ENCODE peak calls at places on chromosomes 6 and 20, in eight cellular contexts. One of them, this sample, is unnamed.

GRCh38 chr20:37912874-37913273 is 9.9 kb downstream of the VSTM2L start:
- DNase-seq in endothelial cell: no peak
- DNase-seq in keratinocyte: no peak
- DNase-seq in B cell: no peak
- DNase-seq in stimulated activated CD4-positive, alpha-beta T cell treated with anti-CD3 and anti-CD28 coated beads, Interleukin-4, amount 100 ng/mL, for 24 hours: no peak
- DNase-seq in NCI-H460: no peak
- DNase-seq in ELF-1: no peak
- DNase-seq in epithelial cell of proximal tubule: no peak
- DNase-seq in this sample: no peak

GRCh38 chr6:168188974-168189678 is 110.1 kb upstream of the FRMD1 start:
- DNase-seq in endothelial cell: no peak
- DNase-seq in keratinocyte: no peak
- DNase-seq in B cell: no peak
- DNase-seq in stimulated activated CD4-positive, alpha-beta T cell treated with anti-CD3 and anti-CD28 coated beads, Interleukin-4, amount 100 ng/mL, for 24 hours: no peak
- DNase-seq in NCI-H460: no peak
- DNase-seq in ELF-1: no peak
- DNase-seq in epithelial cell of proximal tubule: no peak
- DNase-seq in this sample: no peak

GRCh38 chr6:37048851-37049734 is 43.6 kb downstream of the FGD2 start:
- DNase-seq in endothelial cell: no peak
- DNase-seq in keratinocyte: no peak
- DNase-seq in B cell: peak; percentile 88
- DNase-seq in stimulated activated CD4-positive, alpha-beta T cell treated with anti-CD3 and anti-CD28 coated beads, Interleukin-4, amount 100 ng/mL, for 24 hours: peak; percentile 82
- DNase-seq in NCI-H460: no peak
- DNase-seq in ELF-1: no peak
- DNase-seq in epithelial cell of proximal tubule: no peak
- DNase-seq in this sample: peak; percentile 93

GRCh38 chr6:161272600-161273355 is 1.1 kb downstream of the AGPAT4 start:
- DNase-seq in endothelial cell: peak; percentile 58
- DNase-seq in keratinocyte: no peak
- DNase-seq in B cell: no peak
- DNase-seq in stimulated activated CD4-positive, alpha-beta T cell treated with anti-CD3 and anti-CD28 coated beads, Interleukin-4, amount 100 ng/mL, for 24 hours: no peak
- DNase-seq in NCI-H460: no peak
- DNase-seq in ELF-1: no peak
- DNase-seq in epithelial cell of proximal tubule: no peak
- DNase-seq in this sample: no peak

GRCh38 chr20:41278936-41279335 is 38.6 kb downstream of the ZHX3 start:
- DNase-seq in endothelial cell: no peak
- DNase-seq in keratinocyte: no peak
- DNase-seq in B cell: no peak
- DNase-seq in stimulated activated CD4-positive, alpha-beta T cell treated with anti-CD3 and anti-CD28 coated beads, Interleukin-4, amount 100 ng/mL, for 24 hours: no peak
- DNase-seq in NCI-H460: no peak
- DNase-seq in ELF-1: no peak
- DNase-seq in epithelial cell of proximal tubule: no peak
- DNase-seq in this sample: no peak

GRCh38 chr6:135921176-135921575 is 69.7 kb downstream of the PDE7B start:
- DNase-seq in endothelial cell: no peak
- DNase-seq in keratinocyte: no peak
- DNase-seq in B cell: no peak
- DNase-seq in stimulated activated CD4-positive, alpha-beta T cell treated with anti-CD3 and anti-CD28 coated beads, Interleukin-4, amount 100 ng/mL, for 24 hours: no peak
- DNase-seq in NCI-H460: no peak
- DNase-seq in ELF-1: no peak
- DNase-seq in epithelial cell of proximal tubule: no peak
- DNase-seq in this sample: no peak

GRCh38 chr20:41506192-41506915 is 111.8 kb downstream of the CHD6 start:
- DNase-seq in endothelial cell: no peak
- DNase-seq in keratinocyte: no peak
- DNase-seq in B cell: no peak
- DNase-seq in stimulated activated CD4-positive, alpha-beta T cell treated with anti-CD3 and anti-CD28 coated beads, Interleukin-4, amount 100 ng/mL, for 24 hours: no peak
- DNase-seq in NCI-H460: no peak
- DNase-seq in ELF-1: no peak
- DNase-seq in epithelial cell of proximal tubule: no peak
- DNase-seq in this sample: no peak

GRCh38 chr6:114284281-114284680 is 58.5 kb downstream of the HS3ST5 start:
- DNase-seq in endothelial cell: no peak
- DNase-seq in keratinocyte: no peak
- DNase-seq in B cell: no peak
- DNase-seq in stimulated activated CD4-positive, alpha-beta T cell treated with anti-CD3 and anti-CD28 coated beads, Interleukin-4, amount 100 ng/mL, for 24 hours: no peak
- DNase-seq in NCI-H460: no peak
- DNase-seq in ELF-1: no peak
- DNase-seq in epithelial cell of proximal tubule: no peak
- DNase-seq in this sample: no peak

GRCh38 chr6:100620085-100620484 is 155.4 kb upstream of the SIM1 start:
- DNase-seq in endothelial cell: no peak
- DNase-seq in keratinocyte: no peak
- DNase-seq in B cell: no peak
- DNase-seq in stimulated activated CD4-positive, alpha-beta T cell treated with anti-CD3 and anti-CD28 coated beads, Interleukin-4, amount 100 ng/mL, for 24 hours: no peak
- DNase-seq in NCI-H460: no peak
- DNase-seq in ELF-1: no peak
- DNase-seq in epithelial cell of proximal tubule: no peak
- DNase-seq in this sample: no peak

GRCh38 chr20:4300921-4301320 is 285.6 kb upstream of the RNF24 start:
- DNase-seq in endothelial cell: no peak
- DNase-seq in keratinocyte: no peak
- DNase-seq in B cell: no peak
- DNase-seq in stimulated activated CD4-positive, alpha-beta T cell treated with anti-CD3 and anti-CD28 coated beads, Interleukin-4, amount 100 ng/mL, for 24 hours: no peak
- DNase-seq in NCI-H460: no peak
- DNase-seq in ELF-1: no peak
- DNase-seq in epithelial cell of proximal tubule: no peak
- DNase-seq in this sample: no peak

GRCh38 chr6:160137989-160138835 is 16.6 kb downstream of the SLC22A1 start:
- DNase-seq in endothelial cell: peak; percentile 61
- DNase-seq in keratinocyte: no peak
- DNase-seq in B cell: peak; percentile 52
- DNase-seq in stimulated activated CD4-positive, alpha-beta T cell treated with anti-CD3 and anti-CD28 coated beads, Interleukin-4, amount 100 ng/mL, for 24 hours: peak; percentile 62
- DNase-seq in NCI-H460: peak; percentile 35
- DNase-seq in ELF-1: peak; percentile 40
- DNase-seq in epithelial cell of proximal tubule: no peak
- DNase-seq in this sample: peak; percentile 89

GRCh38 chr6:55772730-55773129 is 102.7 kb downstream of the BMP5 start:
- DNase-seq in endothelial cell: no peak
- DNase-seq in keratinocyte: no peak
- DNase-seq in B cell: no peak
- DNase-seq in stimulated activated CD4-positive, alpha-beta T cell treated with anti-CD3 and anti-CD28 coated beads, Interleukin-4, amount 100 ng/mL, for 24 hours: no peak
- DNase-seq in NCI-H460: no peak
- DNase-seq in ELF-1: no peak
- DNase-seq in epithelial cell of proximal tubule: no peak
- DNase-seq in this sample: no peak

GRCh38 chr6:48135352-48136084 is 24.5 kb upstream of the PTCHD4 start:
- DNase-seq in endothelial cell: no peak
- DNase-seq in keratinocyte: peak; percentile 49
- DNase-seq in B cell: no peak
- DNase-seq in stimulated activated CD4-positive, alpha-beta T cell treated with anti-CD3 and anti-CD28 coated beads, Interleukin-4, amount 100 ng/mL, for 24 hours: no peak
- DNase-seq in NCI-H460: no peak
- DNase-seq in ELF-1: no peak
- DNase-seq in epithelial cell of proximal tubule: peak; percentile 65
- DNase-seq in this sample: no peak

GRCh38 chr6:25036461-25036860 is 100.7 kb upstream of the RIPOR2 start:
- DNase-seq in endothelial cell: no peak
- DNase-seq in keratinocyte: no peak
- DNase-seq in B cell: no peak
- DNase-seq in stimulated activated CD4-positive, alpha-beta T cell treated with anti-CD3 and anti-CD28 coated beads, Interleukin-4, amount 100 ng/mL, for 24 hours: no peak
- DNase-seq in NCI-H460: no peak
- DNase-seq in ELF-1: no peak
- DNase-seq in epithelial cell of proximal tubule: no peak
- DNase-seq in this sample: no peak

GRCh38 chr6:52754443-52754842 is 8.8 kb downstream of the GSTA2 start:
- DNase-seq in endothelial cell: no peak
- DNase-seq in keratinocyte: no peak
- DNase-seq in B cell: no peak
- DNase-seq in stimulated activated CD4-positive, alpha-beta T cell treated with anti-CD3 and anti-CD28 coated beads, Interleukin-4, amount 100 ng/mL, for 24 hours: no peak
- DNase-seq in NCI-H460: no peak
- DNase-seq in ELF-1: no peak
- DNase-seq in epithelial cell of proximal tubule: no peak
- DNase-seq in this sample: no peak

GRCh38 chr20:8431538-8432434 is 299.7 kb downstream of the PLCB1 start:
- DNase-seq in endothelial cell: no peak
- DNase-seq in keratinocyte: no peak
- DNase-seq in B cell: no peak
- DNase-seq in stimulated activated CD4-positive, alpha-beta T cell treated with anti-CD3 and anti-CD28 coated beads, Interleukin-4, amount 100 ng/mL, for 24 hours: no peak
- DNase-seq in NCI-H460: no peak
- DNase-seq in ELF-1: peak; percentile 24
- DNase-seq in epithelial cell of proximal tubule: no peak
- DNase-seq in this sample: no peak

GRCh38 chr20:1396702-1397101 is 3.8 kb upstream of the FKBP1A start:
- DNase-seq in endothelial cell: no peak
- DNase-seq in keratinocyte: no peak
- DNase-seq in B cell: no peak
- DNase-seq in stimulated activated CD4-positive, alpha-beta T cell treated with anti-CD3 and anti-CD28 coated beads, Interleukin-4, amount 100 ng/mL, for 24 hours: no peak
- DNase-seq in NCI-H460: no peak
- DNase-seq in ELF-1: no peak
- DNase-seq in epithelial cell of proximal tubule: no peak
- DNase-seq in this sample: no peak

GRCh38 chr6:31170987-31171671 is 647 bp upstream of the POU5F1 start:
- DNase-seq in endothelial cell: no peak
- DNase-seq in keratinocyte: no peak
- DNase-seq in B cell: no peak
- DNase-seq in stimulated activated CD4-positive, alpha-beta T cell treated with anti-CD3 and anti-CD28 coated beads, Interleukin-4, amount 100 ng/mL, for 24 hours: no peak
- DNase-seq in NCI-H460: no peak
- DNase-seq in ELF-1: peak; percentile 42
- DNase-seq in epithelial cell of proximal tubule: no peak
- DNase-seq in this sample: no peak